ENCODE peak calls at places on chromosomes 5 and 9, in five cellular contexts. M is A549, G is SK-N-SH, X is GM12878, A is HepG2. L is an unnamed sample.

GRCh38 chr9:71042448-71042847 is 79.0 kb downstream of the TRPM3 start:
- DNase-seq in M (no peak), G (no peak), X (no peak), A (no peak), L (no peak)

GRCh38 chr9:120610975-120611689 is 31.2 kb upstream of the CDK5RAP2 start:
- DNase-seq in M (peak; percentile 38), G (no peak), X (no peak), A (peak; percentile 29), L (peak; percentile 17)

GRCh38 chr5:457195-457961 is 14.4 kb downstream of the EXOC3 start:
- DNase-seq in M (no peak), G (no peak), X (no peak), A (no peak), L (no peak)

GRCh38 chr9:72788966-72789365 is 163.9 kb downstream of the ALDH1A1 start:
- DNase-seq in M (no peak), G (no peak), X (no peak), A (no peak), L (no peak)

GRCh38 chr5:178423431-178423830 is 166.8 kb downstream of the COL23A1 start:
- DNase-seq in M (no peak), G (peak; percentile 10), X (no peak), A (no peak), L (no peak)

GRCh38 chr9:73683862-73684591 is 532.4 kb downstream of the ANXA1 start:
- DNase-seq in M (peak; percentile 44), G (peak; percentile 1), X (no peak), A (peak; percentile 55), L (peak; percentile 21)

GRCh38 chr9:19516348-19516747 is 107.5 kb downstream of the ACER2 start:
- DNase-seq in M (no peak), G (no peak), X (no peak), A (no peak), L (no peak)

GRCh38 chr5:11355491-11355890 is 548.8 kb downstream of the CTNND2 start:
- DNase-seq in M (no peak), G (no peak), X (no peak), A (no peak), L (no peak)

GRCh38 chr9:79573697-79573976 is 1.9 kb downstream of the TLE4 start:
- DNase-seq in M (no peak), G (no peak), X (no peak), A (no peak), L (no peak)

GRCh38 chr9:93520523-93520922 is 55.9 kb upstream of the PHF2 start:
- DNase-seq in M (peak; percentile 22), G (peak; percentile 23), X (no peak), A (peak; percentile 3), L (no peak)

GRCh38 chr5:14171621-14172020 is 28.5 kb downstream of the TRIO start:
- DNase-seq in M (no peak), G (no peak), X (no peak), A (peak; percentile 43), L (no peak)

GRCh38 chr9:38133595-38133994 is 64.6 kb upstream of the SHB start:
- DNase-seq in M (no peak), G (no peak), X (no peak), A (no peak), L (no peak)

GRCh38 chr5:82031220-82032119 is 59.6 kb downstream of the ATG10 start:
- DNase-seq in M (no peak), G (no peak), X (no peak), A (no peak), L (no peak)

GRCh38 chr9:128101690-128102089 is 25.8 kb downstream of the PTGES2 start:
- DNase-seq in M (no peak), G (no peak), X (no peak), A (no peak), L (no peak)

GRCh38 chr5:61322738-61323429 is 9.2 kb upstream of the ZSWIM6 start:
- DNase-seq in M (no peak), G (no peak), X (no peak), A (no peak), L (no peak)

GRCh38 chr5:6902597-6902996 is 189.4 kb downstream of the TENT4A start:
- DNase-seq in M (no peak), G (no peak), X (no peak), A (no peak), L (no peak)

GRCh38 chr9:4497855-4498254 is 7.6 kb downstream of the SLC1A1 start:
- DNase-seq in M (peak; percentile 19), G (no peak), X (no peak), A (no peak), L (no peak)

GRCh38 chr9:35658894-35659220 is 765 bp downstream of the CCDC107 start:
- DNase-seq in M (peak; percentile 67), G (no peak), X (no peak), A (peak; percentile 23), L (peak; percentile 27)

GRCh38 chr5:137604348-137605095 is 105.4 kb upstream of the SPOCK1 start:
- DNase-seq in M (no peak), G (no peak), X (no peak), A (no peak), L (no peak)

GRCh38 chr9:135671591-135672041 is 8.5 kb downstream of the LCN9 start:
- DNase-seq in M (no peak), G (peak; percentile 72), X (no peak), A (no peak), L (peak; percentile 38)

GRCh38 chr5:65481171-65481575 is 547 bp downstream of the ADAMTS6 start:
- DNase-seq in M (no peak), G (peak; percentile 16), X (no peak), A (no peak), L (no peak)

DNA sequence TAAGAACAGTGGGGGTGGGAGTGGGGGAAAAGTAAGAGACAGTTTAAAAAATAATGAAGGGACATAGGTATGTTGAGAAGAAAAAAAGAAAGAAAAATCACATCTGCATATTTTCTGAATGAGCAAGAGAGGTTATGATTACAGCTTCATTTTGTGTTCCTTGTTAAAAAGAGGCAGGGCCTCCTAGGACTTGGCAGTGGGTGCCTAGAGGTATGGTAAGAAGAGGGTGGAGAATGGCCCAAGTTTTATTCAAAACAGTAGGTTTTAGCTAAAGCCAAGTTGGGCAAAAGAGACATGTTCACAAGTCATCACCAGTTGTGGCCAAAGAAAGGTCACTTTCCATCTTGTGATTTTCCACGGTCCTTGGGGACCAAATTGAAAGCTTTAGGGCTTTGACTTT is 643.4 kb downstream of the CCDC171 start:
- DNase-seq in M (no peak), G (no peak), X (no peak), A (no peak), L (no peak)
- TF ChIP-seq SMC3 in M (no peak), G (no peak), X (no peak), A (no peak), L (no peak)

GRCh38 chr9:69653261-69653660 is 18.9 kb downstream of the APBA1 start:
- DNase-seq in M (no peak), G (no peak), X (no peak), A (no peak), L (no peak)

GRCh38 chr9:69643098-69643497 is 29.1 kb downstream of the APBA1 start:
- DNase-seq in M (no peak), G (no peak), X (no peak), A (no peak), L (no peak)

GRCh38 chr9:69645488-69645887 is 26.7 kb downstream of the APBA1 start:
- DNase-seq in M (no peak), G (no peak), X (no peak), A (no peak), L (no peak)

GRCh38 chr9:69649566-69650260 is 22.5 kb downstream of the APBA1 start:
- DNase-seq in M (no peak), G (no peak), X (no peak), A (no peak), L (no peak)

GRCh38 chr9:69647804-69648203 is 24.4 kb downstream of the APBA1 start:
- DNase-seq in M (no peak), G (no peak), X (no peak), A (no peak), L (no peak)
- TF ChIP-seq SMC3 in M (no peak), G (no peak), X (no peak), A (no peak), L (no peak)

GRCh38 chr5:141598389-141599360 is 20.1 kb downstream of the DIAPH1 start:
- DNase-seq in M (no peak), G (no peak), X (no peak), A (no peak), L (no peak)
- TF ChIP-seq SMC3 in M (no peak), G (no peak), X (no peak), A (no peak), L (no peak)

GRCh38 chr5:18397393-18397792 is 763.1 kb downstream of the TAF11L14 start:
- DNase-seq in M (no peak), G (no peak), X (no peak), A (no peak), L (no peak)

GRCh38 chr5:18395126-18396110 is 761.2 kb downstream of the TAF11L14 start:
- DNase-seq in M (no peak), G (peak; percentile 28), X (no peak), A (no peak), L (no peak)

GRCh38 chr5:18393546-18393945 is 759.3 kb downstream of the TAF11L14 start:
- DNase-seq in M (no peak), G (no peak), X (no peak), A (no peak), L (no peak)

DNA sequence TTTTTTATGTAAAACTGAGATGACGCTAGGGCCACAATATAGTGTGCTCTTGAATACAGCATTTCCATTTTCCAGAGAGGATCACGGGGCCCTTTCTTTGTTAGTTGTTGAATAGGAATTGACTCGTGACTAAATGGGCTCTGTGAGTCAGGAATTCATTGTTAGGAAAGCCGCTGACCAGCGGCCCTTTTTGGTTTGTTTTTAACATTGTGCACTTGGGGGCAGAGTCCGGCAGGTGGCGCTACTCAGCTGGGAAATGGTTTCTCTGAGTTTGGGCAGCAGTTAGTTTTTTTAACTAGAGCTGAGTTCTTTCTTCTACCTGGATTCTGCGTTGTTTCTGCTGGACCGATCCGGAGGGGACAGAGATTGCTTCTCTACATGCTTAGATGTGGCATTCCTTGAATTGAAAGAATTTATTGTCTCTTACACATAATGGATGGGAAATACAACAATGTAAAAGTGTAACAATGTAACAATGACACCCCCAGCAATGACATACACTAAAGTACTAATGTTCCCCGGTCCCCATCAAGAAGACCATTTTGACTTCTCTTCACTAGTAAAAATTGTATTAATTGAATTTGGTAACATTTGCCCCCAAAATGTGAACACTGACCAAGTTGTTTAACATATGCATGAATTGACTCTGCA is 760.0 kb downstream of the TAF11L14 start:
- DNase-seq in M (peak; percentile 41), G (peak; percentile 58), X (no peak), A (peak; percentile 15), L (peak; percentile 41)
- TF ChIP-seq SMC3 in M (peak; percentile 82), G (peak; percentile 67), X (peak; percentile 69), A (peak; percentile 60), L (peak; percentile 57)

DNA sequence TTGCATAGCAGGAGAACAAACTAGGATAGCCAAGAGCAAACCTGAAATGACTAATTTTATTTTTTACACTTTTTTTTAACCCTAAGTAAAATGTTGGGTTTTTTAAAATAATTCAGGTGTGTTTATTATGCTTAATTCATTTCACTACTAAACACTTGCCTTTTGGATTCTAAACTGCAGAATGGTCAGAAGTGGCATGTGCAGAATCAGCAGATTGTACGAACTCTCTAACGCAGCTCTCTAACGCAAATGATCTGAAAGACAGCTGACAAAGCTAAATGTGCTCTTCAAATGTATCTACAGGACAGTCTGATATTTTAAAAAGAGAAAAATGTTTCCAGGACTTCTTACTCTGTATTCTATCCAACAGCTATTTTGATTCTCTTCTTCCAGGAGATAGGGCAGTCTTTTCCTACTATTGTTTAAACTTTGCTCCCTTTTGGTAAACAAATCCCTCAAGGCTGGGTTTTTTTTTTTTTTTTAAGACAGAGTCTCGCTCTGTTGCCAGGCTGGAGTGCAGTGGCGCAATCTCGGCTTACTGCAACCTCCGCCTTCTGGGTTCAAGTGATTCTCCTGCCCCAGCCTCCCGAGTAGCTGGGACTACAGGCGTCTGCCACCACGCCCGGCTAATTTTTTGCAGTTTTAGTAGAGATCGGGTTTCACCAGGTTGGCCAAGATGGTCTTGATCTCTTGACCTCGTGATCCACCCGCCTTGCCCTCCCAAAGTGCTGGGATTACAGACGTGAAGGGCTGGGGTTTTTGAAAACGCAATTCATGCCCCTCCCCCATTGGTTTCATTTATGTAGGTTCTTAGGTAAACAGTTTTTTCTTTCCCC is 1.3 kb downstream of the NMRK1 start:
- DNase-seq in M (no peak), G (no peak), X (no peak), A (peak; percentile 39), L (no peak)
- TF ChIP-seq SMC3 in M (no peak), G (no peak), X (no peak), A (no peak), L (no peak)

L was measured in K562.